ENCODE peak calls at places on chromosomes 11 and 22, in ten cellular contexts. X is NCI-H460; V is H7; S is HT1080; J is T-helper 9 cell; P is psoas muscle; B is activated CD4-positive, alpha-beta T cell treated with anti-CD3 and anti-CD28 coated beads for 24 hours; E is GM12891; T is NCI-H748 treated with DMSO at 0.1 percent for 48 hours; W is stimulated activated CD4-positive, alpha-beta T cell treated with anti-CD3 and anti-CD28 coated beads, Interleukin-4, amount 100 ng/mL, for 48 hours. C is an unnamed sample.
A peak's percentile ranks its signal among the peaks of the same experiment; 100 is the strongest.

GRCh38 chr22:37240240-37240940 is 3.7 kb downstream of the RAC2 start:
- DNase-seq in P (peak; percentile 19), B (no peak), V (peak; percentile 20), J (no peak), W (no peak), S (no peak), X (no peak), E (no peak), T (no peak), C (no peak)

GRCh38 chr11:19185516-19186052 is 16.2 kb downstream of the CSRP3 start:
- DNase-seq in W (no peak), S (no peak), P (no peak), J (no peak), X (no peak), B (no peak), V (no peak), E (no peak), T (no peak), C (no peak)

GRCh38 chr11:82792822-82793569 is 59.3 kb upstream of the FAM181B start:
- DNase-seq in S (no peak), J (no peak), E (no peak), P (no peak), V (no peak), W (no peak), B (no peak), T (no peak), X (no peak), C (no peak)

GRCh38 chr11:118171274-118172062 is 5.0 kb downstream of the SCN2B start:
- DNase-seq in W (peak; percentile 65), J (peak; percentile 69), B (peak; percentile 56), V (peak; percentile 97), X (peak; percentile 35), E (peak; percentile 81), P (peak; percentile 83), S (peak; percentile 45), T (peak; percentile 28), C (peak; percentile 80)

GRCh38 chr11:124837491-124837856 is 27.8 kb upstream of the ROBO3 start:
- DNase-seq in J (no peak), T (peak; percentile 35), E (no peak), S (peak; percentile 83), B (no peak), X (peak; percentile 32), P (no peak), W (no peak), V (peak; percentile 76), C (no peak)

GRCh38 chr22:23088199-23088604 is 17.9 kb downstream of the GNAZ start:
- DNase-seq in P (no peak), X (no peak), S (peak; percentile 8), W (no peak), V (peak; percentile 89), T (no peak), J (no peak), B (no peak), E (no peak), C (no peak)

GRCh38 chr22:41311487-41311886 is 10.2 kb downstream of the ZC3H7B start:
- DNase-seq in J (no peak), X (no peak), W (no peak), B (no peak), T (no peak), E (no peak), P (no peak), S (no peak), V (no peak), C (no peak)

GRCh38 chr11:17197431-17197898 is 10.3 kb downstream of the PIK3C2A start:
- DNase-seq in S (peak; percentile 61), J (no peak), V (no peak), W (no peak), B (no peak), E (no peak), P (no peak), X (no peak), T (no peak), C (no peak)

GRCh38 chr11:12380565-12381325 is 3.4 kb downstream of the PARVA start:
- DNase-seq in S (no peak), E (no peak), V (no peak), W (no peak), B (no peak), J (no peak), P (no peak), T (no peak), X (no peak), C (no peak)

GRCh38 chr11:35390737-35391682 is 28.3 kb downstream of the SLC1A2 start:
- DNase-seq in E (no peak), X (peak; percentile 31), W (no peak), S (peak; percentile 73), B (peak; percentile 16), T (peak; percentile 53), J (no peak), P (no peak), V (no peak), C (no peak)

GRCh38 chr22:49629586-49630447 is 197.9 kb downstream of the BRD1 start:
- DNase-seq in P (no peak), W (no peak), E (no peak), J (no peak), S (peak; percentile 61), V (no peak), T (no peak), X (no peak), B (no peak), C (no peak)

GRCh38 chr22:27647540-27647939 is 154.0 kb downstream of the MN1 start:
- DNase-seq in B (no peak), J (no peak), X (no peak), V (peak; percentile 4), E (no peak), T (no peak), S (no peak), P (no peak), W (no peak), C (no peak)

GRCh38 chr11:41499429-41499828 is 40.0 kb upstream of the LRRC4C start:
- DNase-seq in E (no peak), T (no peak), X (no peak), W (no peak), S (no peak), V (no peak), P (no peak), J (no peak), B (no peak), C (no peak)

GRCh38 chr11:117223741-117224685 is 7.9 kb downstream of the PCSK7 start:
- DNase-seq in E (no peak), S (no peak), J (no peak), T (no peak), W (no peak), B (no peak), P (no peak), V (no peak), X (no peak), C (no peak)

GRCh38 chr22:32590556-32590955 is 115.9 kb downstream of the FBXO7 start:
- DNase-seq in S (peak; percentile 40), X (no peak), B (no peak), J (no peak), P (no peak), E (no peak), W (no peak), T (no peak), V (no peak), C (no peak)

GRCh38 chr11:93073508-93074280 is 104.2 kb downstream of the MTNR1B start:
- DNase-seq in B (no peak), J (no peak), W (no peak), V (no peak), T (no peak), X (no peak), P (no peak), S (peak; percentile 9), E (no peak), C (no peak)

GRCh38 chr11:18696638-18697225 is 1.8 kb upstream of the TMEM86A start:
- DNase-seq in J (no peak), W (no peak), S (peak; percentile 64), B (no peak), T (no peak), V (no peak), X (no peak), E (no peak), P (no peak), C (no peak)

GRCh38 chr11:66570117-66570825 is 1.9 kb upstream of the CTSF start:
- DNase-seq in J (no peak), X (no peak), B (no peak), T (no peak), E (no peak), P (no peak), W (no peak), V (peak; percentile 73), S (no peak), C (no peak)

GRCh38 chr11:117618956-117619355 is 178.1 kb downstream of the DSCAML1 start:
- DNase-seq in T (no peak), X (no peak), J (no peak), V (peak; percentile 78), S (no peak), B (no peak), W (no peak), P (no peak), E (no peak), C (no peak)

GRCh38 chr22:45544588-45545170 is 42.0 kb downstream of the FBLN1 start:
- DNase-seq in W (no peak), T (no peak), S (no peak), V (no peak), B (no peak), J (no peak), X (no peak), P (no peak), E (no peak), C (no peak)

GRCh38 chr22:36073476-36073875 is 44.9 kb upstream of the RBFOX2 start:
- DNase-seq in P (no peak), X (no peak), W (no peak), J (no peak), S (no peak), B (no peak), E (no peak), V (no peak), T (no peak), C (no peak)

GRCh38 chr11:115893701-115894100 is 389.5 kb upstream of the CADM1 start:
- DNase-seq in E (no peak), T (no peak), J (no peak), V (no peak), B (no peak), W (no peak), P (no peak), X (no peak), S (peak; percentile 68), C (no peak)

GRCh38 chr11:76609736-76610370 is 60.7 kb downstream of the LRRC32 start:
- DNase-seq in V (peak; percentile 59), P (no peak), J (no peak), B (no peak), X (no peak), T (no peak), W (no peak), E (no peak), S (no peak), C (no peak)

GRCh38 chr11:96424693-96425092 is 34.9 kb downstream of the JRKL start:
- DNase-seq in J (no peak), W (no peak), S (peak; percentile 78), B (no peak), P (no peak), X (no peak), T (no peak), V (no peak), E (no peak), C (no peak)

GRCh38 chr11:86559311-86559945 is 113.0 kb downstream of the ME3 start:
- DNase-seq in T (no peak), P (peak; percentile 53), B (no peak), V (no peak), E (no peak), W (no peak), J (no peak), X (no peak), S (peak; percentile 72), C (no peak)

GRCh38 chr22:45709004-45709739 is 37.5 kb downstream of the ATXN10 start:
- DNase-seq in J (no peak), V (no peak), P (no peak), B (no peak), S (peak; percentile 92), E (no peak), T (peak; percentile 43), X (no peak), W (peak; percentile 2), C (no peak)

GRCh38 chr11:7514099-7514725 is 413 bp downstream of the PPFIBP2 start:
- DNase-seq in V (peak; percentile 73), S (no peak), T (no peak), W (no peak), P (peak; percentile 66), E (peak; percentile 18), X (no peak), B (no peak), J (no peak), C (no peak)

GRCh38 chr11:2685051-2685450 is 14.7 kb downstream of the KCNQ1OT1 start:
- DNase-seq in X (no peak), T (no peak), P (no peak), B (no peak), S (no peak), E (no peak), J (no peak), V (no peak), W (no peak), C (no peak)

C was measured in GM12892.